ENCODE peak calls at places on chromosome 16, in eight cellular contexts. One of them, this sample, is unnamed.

GRCh38 chr16:89687092-89687940 is 827 bp downstream of the CDK10 start:
- DNase-seq in kidney epithelial cell: peak
- DNase-seq in H7: peak
- DNase-seq in foreskin fibroblast: peak
- DNase-seq in OCI-LY7: peak
- DNase-seq in cardiac fibroblast: peak
- DNase-seq in left ventricle myocardium inferior: no peak
- DNase-seq in CD8-positive, alpha-beta memory T cell: no peak
- DNase-seq in this sample: peak

GRCh38 chr16:56989988-56990387 is 631 bp downstream of the NLRC5 start:
- DNase-seq in OCI-LY7: no peak
- DNase-seq in CD8-positive, alpha-beta memory T cell: no peak
- DNase-seq in H7: peak
- DNase-seq in kidney epithelial cell: no peak
- DNase-seq in left ventricle myocardium inferior: no peak
- DNase-seq in foreskin fibroblast: no peak
- DNase-seq in cardiac fibroblast: no peak
- DNase-seq in this sample: no peak

GRCh38 chr16:57761301-57761700 is 25.7 kb downstream of the KATNB1 start:
- DNase-seq in foreskin fibroblast: no peak
- DNase-seq in cardiac fibroblast: no peak
- DNase-seq in kidney epithelial cell: no peak
- DNase-seq in left ventricle myocardium inferior: no peak
- DNase-seq in CD8-positive, alpha-beta memory T cell: no peak
- DNase-seq in H7: no peak
- DNase-seq in OCI-LY7: no peak
- DNase-seq in this sample: no peak

GRCh38 chr16:24906199-24906808 is 60.5 kb downstream of the SLC5A11 start:
- DNase-seq in kidney epithelial cell: no peak
- DNase-seq in CD8-positive, alpha-beta memory T cell: no peak
- DNase-seq in cardiac fibroblast: peak
- DNase-seq in left ventricle myocardium inferior: no peak
- DNase-seq in OCI-LY7: peak
- DNase-seq in H7: no peak
- DNase-seq in foreskin fibroblast: peak
- DNase-seq in this sample: no peak

GRCh38 chr16:85367485-85367884 is 245.6 kb upstream of the GSE1 start:
- DNase-seq in CD8-positive, alpha-beta memory T cell: no peak
- DNase-seq in foreskin fibroblast: no peak
- DNase-seq in cardiac fibroblast: no peak
- DNase-seq in OCI-LY7: no peak
- DNase-seq in H7: no peak
- DNase-seq in kidney epithelial cell: no peak
- DNase-seq in left ventricle myocardium inferior: no peak
- DNase-seq in this sample: no peak

GRCh38 chr16:23527961-23528634 is 17.8 kb upstream of the GGA2 start:
- DNase-seq in left ventricle myocardium inferior: no peak
- DNase-seq in foreskin fibroblast: no peak
- DNase-seq in cardiac fibroblast: no peak
- DNase-seq in OCI-LY7: no peak
- DNase-seq in kidney epithelial cell: no peak
- DNase-seq in H7: no peak
- DNase-seq in CD8-positive, alpha-beta memory T cell: no peak
- DNase-seq in this sample: peak

GRCh38 chr16:71626018-71626857 is at the start of gene MARVELD3:
- DNase-seq in kidney epithelial cell: no peak
- DNase-seq in left ventricle myocardium inferior: no peak
- DNase-seq in cardiac fibroblast: no peak
- DNase-seq in CD8-positive, alpha-beta memory T cell: no peak
- DNase-seq in OCI-LY7: no peak
- DNase-seq in H7: peak
- DNase-seq in foreskin fibroblast: no peak
- DNase-seq in this sample: no peak

GRCh38 chr16:88456356-88457292 is 3.5 kb downstream of the ZFPM1 start:
- DNase-seq in foreskin fibroblast: no peak
- DNase-seq in OCI-LY7: peak
- DNase-seq in CD8-positive, alpha-beta memory T cell: peak
- DNase-seq in H7: no peak
- DNase-seq in cardiac fibroblast: no peak
- DNase-seq in kidney epithelial cell: no peak
- DNase-seq in left ventricle myocardium inferior: no peak
- DNase-seq in this sample: no peak

GRCh38 chr16:27313422-27314160 is at the start of gene IL4R:
- DNase-seq in H7: peak
- DNase-seq in left ventricle myocardium inferior: peak
- DNase-seq in CD8-positive, alpha-beta memory T cell: peak
- DNase-seq in cardiac fibroblast: peak
- DNase-seq in kidney epithelial cell: peak
- DNase-seq in OCI-LY7: peak
- DNase-seq in foreskin fibroblast: peak
- DNase-seq in this sample: peak

GRCh38 chr16:27314161-27314723 is 468 bp downstream of the IL4R start:
- DNase-seq in foreskin fibroblast: peak
- DNase-seq in cardiac fibroblast: peak
- DNase-seq in OCI-LY7: no peak
- DNase-seq in left ventricle myocardium inferior: peak
- DNase-seq in kidney epithelial cell: peak
- DNase-seq in H7: no peak
- DNase-seq in CD8-positive, alpha-beta memory T cell: peak
- DNase-seq in this sample: peak

GRCh38 chr16:64445649-64446048 is 676.2 kb downstream of the CDH11 start:
- DNase-seq in left ventricle myocardium inferior: no peak
- DNase-seq in OCI-LY7: no peak
- DNase-seq in foreskin fibroblast: peak
- DNase-seq in H7: no peak
- DNase-seq in kidney epithelial cell: no peak
- DNase-seq in CD8-positive, alpha-beta memory T cell: no peak
- DNase-seq in cardiac fibroblast: no peak
- DNase-seq in this sample: no peak

GRCh38 chr16:4375717-4376116 is 4.1 kb downstream of the VASN start:
- DNase-seq in OCI-LY7: no peak
- DNase-seq in H7: no peak
- DNase-seq in left ventricle myocardium inferior: no peak
- DNase-seq in CD8-positive, alpha-beta memory T cell: no peak
- DNase-seq in cardiac fibroblast: no peak
- DNase-seq in kidney epithelial cell: no peak
- DNase-seq in foreskin fibroblast: peak
- DNase-seq in this sample: no peak

GRCh38 chr16:4157376-4157825 is 41.2 kb upstream of the ADCY9 start:
- DNase-seq in foreskin fibroblast: no peak
- DNase-seq in cardiac fibroblast: no peak
- DNase-seq in CD8-positive, alpha-beta memory T cell: no peak
- DNase-seq in OCI-LY7: no peak
- DNase-seq in H7: no peak
- DNase-seq in kidney epithelial cell: no peak
- DNase-seq in left ventricle myocardium inferior: no peak
- DNase-seq in this sample: no peak

GRCh38 chr16:23670137-23670776 is 8.4 kb upstream of the PLK1 start:
- DNase-seq in kidney epithelial cell: peak
- DNase-seq in cardiac fibroblast: peak
- DNase-seq in H7: no peak
- DNase-seq in foreskin fibroblast: peak
- DNase-seq in OCI-LY7: no peak
- DNase-seq in CD8-positive, alpha-beta memory T cell: no peak
- DNase-seq in left ventricle myocardium inferior: no peak
- DNase-seq in this sample: peak

GRCh38 chr16:79334127-79334526 is 266.4 kb downstream of the MAF start:
- DNase-seq in CD8-positive, alpha-beta memory T cell: peak
- DNase-seq in H7: peak
- DNase-seq in foreskin fibroblast: no peak
- DNase-seq in cardiac fibroblast: no peak
- DNase-seq in left ventricle myocardium inferior: no peak
- DNase-seq in OCI-LY7: peak
- DNase-seq in kidney epithelial cell: no peak
- DNase-seq in this sample: no peak

GRCh38 chr16:154223-155030 is 2.0 kb downstream of the HBZ start:
- DNase-seq in foreskin fibroblast: no peak
- DNase-seq in cardiac fibroblast: no peak
- DNase-seq in CD8-positive, alpha-beta memory T cell: peak
- DNase-seq in kidney epithelial cell: no peak
- DNase-seq in OCI-LY7: peak
- DNase-seq in H7: peak
- DNase-seq in left ventricle myocardium inferior: no peak
- DNase-seq in this sample: no peak

GRCh38 chr16:66936889-66937554 is 1.7 kb downstream of the CES2 start:
- DNase-seq in kidney epithelial cell: no peak
- DNase-seq in foreskin fibroblast: no peak
- DNase-seq in left ventricle myocardium inferior: no peak
- DNase-seq in OCI-LY7: no peak
- DNase-seq in H7: no peak
- DNase-seq in cardiac fibroblast: no peak
- DNase-seq in CD8-positive, alpha-beta memory T cell: no peak
- DNase-seq in this sample: no peak

GRCh38 chr16:66935319-66936011 is at the start of gene CES2:
- DNase-seq in cardiac fibroblast: peak
- DNase-seq in kidney epithelial cell: no peak
- DNase-seq in CD8-positive, alpha-beta memory T cell: no peak
- DNase-seq in OCI-LY7: no peak
- DNase-seq in foreskin fibroblast: peak
- DNase-seq in H7: peak
- DNase-seq in left ventricle myocardium inferior: peak
- DNase-seq in this sample: no peak

GRCh38 chr16:66937725-66938337 is 2.5 kb downstream of the CES2 start:
- DNase-seq in cardiac fibroblast: no peak
- DNase-seq in H7: peak
- DNase-seq in left ventricle myocardium inferior: no peak
- DNase-seq in CD8-positive, alpha-beta memory T cell: no peak
- DNase-seq in OCI-LY7: no peak
- DNase-seq in kidney epithelial cell: no peak
- DNase-seq in foreskin fibroblast: no peak
- DNase-seq in this sample: no peak

GRCh38 chr16:66934138-66934838 is at the start of gene CIAO2B:
- DNase-seq in left ventricle myocardium inferior: peak
- DNase-seq in CD8-positive, alpha-beta memory T cell: peak
- DNase-seq in H7: peak
- DNase-seq in cardiac fibroblast: peak
- DNase-seq in kidney epithelial cell: no peak
- DNase-seq in OCI-LY7: peak
- DNase-seq in foreskin fibroblast: peak
- DNase-seq in this sample: no peak

GRCh38 chr16:66936462-66936861 is 1.1 kb downstream of the CES2 start:
- DNase-seq in kidney epithelial cell: no peak
- DNase-seq in cardiac fibroblast: no peak
- DNase-seq in left ventricle myocardium inferior: peak
- DNase-seq in OCI-LY7: no peak
- DNase-seq in CD8-positive, alpha-beta memory T cell: no peak
- DNase-seq in foreskin fibroblast: no peak
- DNase-seq in H7: peak
- DNase-seq in this sample: no peak
- H3K4me3 ChIP-seq in kidney epithelial cell: no peak
- H3K4me3 ChIP-seq in cardiac fibroblast: no peak
- H3K4me3 ChIP-seq in left ventricle myocardium inferior: peak
- H3K4me3 ChIP-seq in OCI-LY7: no peak
- H3K4me3 ChIP-seq in CD8-positive, alpha-beta memory T cell: no peak
- H3K4me3 ChIP-seq in foreskin fibroblast: peak
- H3K4me3 ChIP-seq in H7: no peak
- H3K4me3 ChIP-seq in this sample: peak

DNA sequence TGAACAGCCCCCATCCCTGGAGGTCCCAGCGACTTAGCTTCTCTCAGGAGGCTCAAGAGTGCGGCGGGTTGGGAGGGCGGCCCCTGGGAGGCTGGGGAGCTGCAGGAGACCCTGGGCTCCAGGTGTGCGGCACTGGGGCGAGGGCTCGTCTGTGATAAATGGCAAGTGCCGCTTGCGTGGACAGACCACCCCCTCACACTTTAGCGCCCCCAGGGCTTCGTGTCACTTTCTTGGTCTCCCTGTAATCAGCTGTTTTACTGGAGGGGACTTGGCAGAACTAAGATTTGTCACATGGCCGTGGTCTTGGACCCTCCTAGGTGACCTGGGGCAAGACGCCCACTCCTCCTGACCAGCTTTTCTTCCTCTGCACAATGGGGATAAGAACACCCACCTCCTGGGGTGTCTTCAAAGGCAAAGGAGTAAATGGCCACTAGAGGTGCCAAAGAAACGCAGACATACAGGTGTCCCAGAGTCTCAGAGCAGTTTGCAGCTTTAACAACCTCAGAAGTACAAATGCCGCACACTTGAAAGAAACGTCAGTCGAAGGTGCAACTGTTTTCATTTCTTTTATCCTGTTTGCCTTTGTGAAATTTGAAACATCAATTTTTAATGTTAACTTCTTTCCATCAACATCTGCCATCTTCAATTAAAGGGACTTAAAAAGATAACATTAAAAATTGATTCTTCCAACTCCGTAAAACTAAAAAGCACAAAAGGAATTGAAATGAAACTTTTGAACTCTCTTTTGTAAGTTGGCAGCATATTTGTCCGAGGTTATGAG is 946 bp downstream of the OSGIN1 start:
- DNase-seq in kidney epithelial cell: peak
- DNase-seq in cardiac fibroblast: peak
- DNase-seq in OCI-LY7: peak
- DNase-seq in foreskin fibroblast: peak
- DNase-seq in left ventricle myocardium inferior: no peak
- DNase-seq in CD8-positive, alpha-beta memory T cell: no peak
- DNase-seq in H7: peak
- DNase-seq in this sample: peak
- H3K4me3 ChIP-seq in kidney epithelial cell: peak
- H3K4me3 ChIP-seq in cardiac fibroblast: peak
- H3K4me3 ChIP-seq in OCI-LY7: no peak
- H3K4me3 ChIP-seq in foreskin fibroblast: peak
- H3K4me3 ChIP-seq in left ventricle myocardium inferior: peak
- H3K4me3 ChIP-seq in CD8-positive, alpha-beta memory T cell: no peak
- H3K4me3 ChIP-seq in H7: peak
- H3K4me3 ChIP-seq in this sample: peak

GRCh38 chr16:51242281-51242994 is 91.4 kb upstream of the SALL1 start:
- DNase-seq in OCI-LY7: no peak
- DNase-seq in H7: no peak
- DNase-seq in CD8-positive, alpha-beta memory T cell: no peak
- DNase-seq in kidney epithelial cell: no peak
- DNase-seq in cardiac fibroblast: no peak
- DNase-seq in left ventricle myocardium inferior: no peak
- DNase-seq in foreskin fibroblast: no peak
- DNase-seq in this sample: no peak
- H3K4me3 ChIP-seq in OCI-LY7: no peak
- H3K4me3 ChIP-seq in H7: no peak
- H3K4me3 ChIP-seq in CD8-positive, alpha-beta memory T cell: no peak
- H3K4me3 ChIP-seq in kidney epithelial cell: no peak
- H3K4me3 ChIP-seq in cardiac fibroblast: no peak
- H3K4me3 ChIP-seq in left ventricle myocardium inferior: no peak
- H3K4me3 ChIP-seq in foreskin fibroblast: no peak
- H3K4me3 ChIP-seq in this sample: no peak

DNA sequence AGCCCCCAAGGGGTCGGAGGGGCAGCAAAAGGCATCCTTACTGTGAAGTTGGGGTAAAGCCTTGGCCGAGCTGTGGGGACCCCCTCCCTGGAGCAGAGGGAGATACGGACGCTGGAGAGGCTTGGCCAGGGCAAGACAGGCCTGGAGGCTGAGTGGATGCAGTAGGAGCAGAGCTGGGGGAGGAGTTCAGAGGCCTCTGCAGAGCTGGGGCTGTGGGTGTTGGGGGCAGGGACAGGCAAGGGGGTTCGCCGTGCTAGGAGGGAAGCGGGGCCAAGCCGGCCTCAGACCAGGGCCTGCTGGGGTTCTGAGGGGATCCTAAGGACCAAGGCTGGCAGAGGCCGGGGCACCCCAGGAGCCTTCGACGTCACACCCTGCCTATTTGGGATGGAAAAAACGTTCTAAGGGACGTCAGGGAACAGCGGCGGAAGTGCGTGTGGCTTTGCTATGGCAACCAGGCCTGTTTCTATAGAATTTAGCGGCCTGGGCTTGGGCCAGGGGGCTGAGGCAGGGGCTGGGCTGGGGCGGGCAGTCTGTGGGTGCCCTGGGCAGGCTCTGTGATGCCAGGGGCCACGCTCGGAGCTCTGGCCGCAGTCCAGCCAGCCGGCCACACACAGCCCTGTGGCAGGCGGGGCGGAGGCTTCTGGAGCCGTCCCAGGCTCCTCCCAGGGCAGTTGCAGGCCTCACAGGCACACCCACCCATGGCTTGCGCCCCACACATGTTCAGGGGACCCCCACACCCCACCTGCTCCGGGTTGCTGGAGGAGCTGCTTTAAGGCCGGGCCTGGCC is 3.7 kb downstream of the TRAF7 start:
- DNase-seq in left ventricle myocardium inferior: no peak
- DNase-seq in OCI-LY7: no peak
- DNase-seq in foreskin fibroblast: peak
- DNase-seq in H7: no peak
- DNase-seq in CD8-positive, alpha-beta memory T cell: no peak
- DNase-seq in cardiac fibroblast: peak
- DNase-seq in kidney epithelial cell: no peak
- DNase-seq in this sample: no peak
- H3K4me3 ChIP-seq in left ventricle myocardium inferior: peak
- H3K4me3 ChIP-seq in OCI-LY7: no peak
- H3K4me3 ChIP-seq in foreskin fibroblast: no peak
- H3K4me3 ChIP-seq in H7: no peak
- H3K4me3 ChIP-seq in CD8-positive, alpha-beta memory T cell: no peak
- H3K4me3 ChIP-seq in cardiac fibroblast: no peak
- H3K4me3 ChIP-seq in kidney epithelial cell: no peak
- H3K4me3 ChIP-seq in this sample: no peak

This sample was measured in epithelial cell of proximal tubule.